ENCODE peak calls at places on chromosomes 1 and 21, in eight cellular contexts. V, T, L, C, J, H, D and P are unnamed samples.

GRCh38 chr1:210597555-210598134 is 268.9 kb downstream of the HHAT start:
- DNase-seq in V (no peak), T (no peak), L (peak), C (no peak), J (peak), H (no peak), D (no peak), P (no peak)

GRCh38 chr1:227891955-227892871 is 55.5 kb downstream of the WNT9A start:
- DNase-seq in V (no peak), T (no peak), L (no peak), C (no peak), J (peak), H (peak), D (peak), P (peak)

GRCh38 chr1:25806418-25806817 is 6.4 kb downstream of the SELENON start:
- DNase-seq in V (no peak), T (no peak), L (no peak), C (no peak), J (peak), H (peak), D (no peak), P (no peak)

GRCh38 chr1:23634840-23635642 is 56.6 kb upstream of the RPL11 start:
- DNase-seq in V (peak), T (peak), L (peak), C (peak), J (peak), H (peak), D (peak), P (peak)

GRCh38 chr1:156155760-156156495 is 2.5 kb downstream of the SEMA4A start:
- DNase-seq in V (no peak), T (no peak), L (no peak), C (no peak), J (no peak), H (no peak), D (no peak), P (no peak)

GRCh38 chr1:162823771-162824525 is 33.4 kb downstream of the HSD17B7 start:
- DNase-seq in V (no peak), T (no peak), L (no peak), C (no peak), J (no peak), H (no peak), D (no peak), P (no peak)

GRCh38 chr1:17569200-17570139 is 30.0 kb downstream of the ARHGEF10L start:
- DNase-seq in V (no peak), T (no peak), L (no peak), C (peak), J (peak), H (peak), D (peak), P (peak)

GRCh38 chr1:200150721-200151120 is 123.2 kb downstream of the NR5A2 start:
- DNase-seq in V (no peak), T (peak), L (peak), C (no peak), J (peak), H (no peak), D (no peak), P (no peak)

GRCh38 chr1:94283462-94283861 is 46.1 kb upstream of the ARHGAP29 start:
- DNase-seq in V (no peak), T (no peak), L (no peak), C (no peak), J (no peak), H (no peak), D (no peak), P (no peak)

GRCh38 chr1:26122988-26123973 is 11.7 kb downstream of the PDIK1L start:
- DNase-seq in V (no peak), T (no peak), L (no peak), C (no peak), J (no peak), H (no peak), D (peak), P (peak)

GRCh38 chr1:170634293-170634692 is 29.6 kb upstream of the PRRX1 start:
- DNase-seq in V (no peak), T (no peak), L (no peak), C (no peak), J (peak), H (no peak), D (no peak), P (no peak)

GRCh38 chr1:167430849-167431242 is 87.5 kb downstream of the CD247 start:
- DNase-seq in V (peak), T (no peak), L (no peak), C (no peak), J (no peak), H (no peak), D (no peak), P (no peak)

GRCh38 chr1:12177999-12178441 is 11.2 kb downstream of the TNFRSF1B start:
- DNase-seq in V (no peak), T (peak), L (no peak), C (no peak), J (peak), H (no peak), D (no peak), P (peak)

GRCh38 chr1:89908993-89909436 is 85.9 kb upstream of the ZNF326 start:
- DNase-seq in V (peak), T (no peak), L (no peak), C (no peak), J (peak), H (no peak), D (no peak), P (no peak)

GRCh38 chr1:53328490-53329182 is 766 bp upstream of the LRP8 start:
- DNase-seq in V (no peak), T (peak), L (no peak), C (no peak), J (no peak), H (no peak), D (no peak), P (no peak)

GRCh38 chr21:35579520-35580293 is 480.6 kb downstream of the SETD4 start:
- DNase-seq in V (no peak), T (no peak), L (no peak), C (no peak), J (peak), H (no peak), D (no peak), P (no peak)

GRCh38 chr1:65812065-65812464 is 19.4 kb downstream of the PDE4B start:
- DNase-seq in V (peak), T (peak), L (peak), C (no peak), J (peak), H (no peak), D (no peak), P (no peak)

GRCh38 chr1:245045087-245045881 is 109.5 kb upstream of the KIF26B start:
- DNase-seq in V (no peak), T (no peak), L (peak), C (no peak), J (peak), H (no peak), D (no peak), P (peak)

GRCh38 chr1:234628099-234628498 is 18.1 kb upstream of the IRF2BP2 start:
- DNase-seq in V (no peak), T (no peak), L (no peak), C (no peak), J (peak), H (no peak), D (peak), P (no peak)

GRCh38 chr1:53979712-53980450 is 33.7 kb downstream of the LRRC42 start:
- DNase-seq in V (no peak), T (no peak), L (no peak), C (no peak), J (no peak), H (no peak), D (no peak), P (no peak)

GRCh38 chr1:109080441-109081082 is 4.8 kb upstream of the TAF13 start:
- DNase-seq in V (no peak), T (no peak), L (no peak), C (no peak), J (no peak), H (no peak), D (no peak), P (no peak)

GRCh38 chr21:44919111-44919912 is 1.4 kb downstream of the ITGB2 start:
- DNase-seq in V (no peak), T (peak), L (no peak), C (no peak), J (no peak), H (peak), D (no peak), P (no peak)

GRCh38 chr1:225881081-225882007 is 836 bp downstream of the TMEM63A start:
- DNase-seq in V (peak), T (peak), L (peak), C (no peak), J (peak), H (peak), D (peak), P (no peak)

GRCh38 chr1:116586741-116587143 is 15.9 kb upstream of the CD58 start:
- DNase-seq in V (no peak), T (no peak), L (no peak), C (no peak), J (no peak), H (no peak), D (no peak), P (no peak)

GRCh38 chr1:178172939-178173338 is 79.0 kb downstream of the RASAL2 start:
- DNase-seq in V (no peak), T (no peak), L (no peak), C (no peak), J (peak), H (no peak), D (no peak), P (no peak)

GRCh38 chr1:14713077-14713476 is 114.6 kb downstream of the KAZN start:
- DNase-seq in V (no peak), T (no peak), L (no peak), C (no peak), J (no peak), H (no peak), D (peak), P (no peak)

GRCh38 chr1:85406887-85407593 is 57.9 kb downstream of the DDAH1 start:
- DNase-seq in V (no peak), T (no peak), L (no peak), C (no peak), J (peak), H (peak), D (no peak), P (peak)

GRCh38 chr21:28538987-28539622 is 453.6 kb downstream of the LTN1 start:
- DNase-seq in V (no peak), T (no peak), L (no peak), C (no peak), J (peak), H (no peak), D (no peak), P (no peak)

GRCh38 chr1:172745014-172745413 is 86.1 kb downstream of the FASLG start:
- DNase-seq in V (peak), T (peak), L (peak), C (no peak), J (peak), H (no peak), D (no peak), P (no peak)

GRCh38 chr21:36134820-36135390 is at the start of gene CBR3:
- DNase-seq in V (peak), T (peak), L (peak), C (no peak), J (peak), H (peak), D (peak), P (peak)

GRCh38 chr1:2204384-2205190 is 10.0 kb upstream of the FAAP20 start:
- DNase-seq in V (peak), T (no peak), L (peak), C (peak), J (peak), H (peak), D (peak), P (peak)

GRCh38 chr1:200916152-200916551 is 21.5 kb downstream of the INAVA start:
- DNase-seq in V (no peak), T (no peak), L (no peak), C (no peak), J (no peak), H (no peak), D (no peak), P (no peak)

GRCh38 chr1:39900662-39901485 is 843 bp downstream of the MYCL start:
- DNase-seq in V (peak), T (no peak), L (no peak), C (no peak), J (peak), H (peak), D (no peak), P (peak)

GRCh38 chr1:6127587-6128163 is 52.4 kb downstream of the CHD5 start:
- DNase-seq in V (peak), T (peak), L (peak), C (no peak), J (peak), H (peak), D (peak), P (no peak)